ENCODE peak calls at places on chromosomes 12 and 14, in eight cellular contexts. R is GM12878; U is CD8-positive, alpha-beta T cell; A is choroid plexus epithelial cell; G is endothelial cell; P is kidney epithelial cell; N is fibroblast of lung; B is Panc1. M is an unnamed sample.

GRCh38 chr12:53063708-53064612 is 14.1 kb downstream of the TNS2 start:
- DNase-seq in R (no peak), U (no peak), A (peak), G (no peak), P (no peak), B (no peak), N (peak), M (no peak)

GRCh38 chr12:100474617-100475016 is 951 bp downstream of the NR1H4 start:
- DNase-seq in B (no peak), P (no peak), R (no peak), U (no peak), G (no peak), A (no peak), N (no peak), M (no peak)

GRCh38 chr12:47095446-47096236 is 15.9 kb upstream of the AMIGO2 start:
- DNase-seq in P (peak), A (peak), U (no peak), R (no peak), G (no peak), N (peak), B (no peak), M (no peak)

GRCh38 chr12:25130741-25131188 is 64.2 kb downstream of the DNAI7 start:
- DNase-seq in U (no peak), G (no peak), R (no peak), N (peak), A (peak), B (peak), P (no peak), M (no peak)

GRCh38 chr12:69055706-69056105 is 122.7 kb upstream of the CPM start:
- DNase-seq in G (no peak), R (no peak), P (no peak), U (no peak), A (no peak), B (no peak), N (no peak), M (no peak)

GRCh38 chr12:7935464-7935772 is 569 bp downstream of the SLC2A3 start:
- DNase-seq in G (no peak), A (no peak), U (no peak), N (no peak), B (no peak), P (no peak), R (no peak), M (no peak)

GRCh38 chr12:117518594-117519270 is 157.3 kb upstream of the NOS1 start:
- DNase-seq in U (no peak), A (no peak), N (no peak), G (no peak), P (no peak), R (no peak), B (no peak), M (no peak)

GRCh38 chr12:291153-291723 is 28.6 kb upstream of the SLC6A13 start:
- DNase-seq in P (no peak), A (no peak), R (no peak), B (no peak), G (no peak), N (peak), U (no peak), M (no peak)

GRCh38 chr14:65650843-65651242 is 238.3 kb downstream of the FUT8 start:
- DNase-seq in P (no peak), G (no peak), N (no peak), A (no peak), U (no peak), B (no peak), R (no peak), M (no peak)

GRCh38 chr12:6458281-6459003 is 6.6 kb downstream of the TAPBPL start:
- DNase-seq in B (no peak), A (no peak), N (no peak), U (no peak), R (no peak), G (no peak), P (no peak), M (no peak)

GRCh38 chr12:132356686-132357622 is 27.6 kb upstream of the GALNT9 start:
- DNase-seq in P (peak), N (peak), A (peak), G (peak), U (no peak), R (no peak), B (no peak), M (no peak)

DNA sequence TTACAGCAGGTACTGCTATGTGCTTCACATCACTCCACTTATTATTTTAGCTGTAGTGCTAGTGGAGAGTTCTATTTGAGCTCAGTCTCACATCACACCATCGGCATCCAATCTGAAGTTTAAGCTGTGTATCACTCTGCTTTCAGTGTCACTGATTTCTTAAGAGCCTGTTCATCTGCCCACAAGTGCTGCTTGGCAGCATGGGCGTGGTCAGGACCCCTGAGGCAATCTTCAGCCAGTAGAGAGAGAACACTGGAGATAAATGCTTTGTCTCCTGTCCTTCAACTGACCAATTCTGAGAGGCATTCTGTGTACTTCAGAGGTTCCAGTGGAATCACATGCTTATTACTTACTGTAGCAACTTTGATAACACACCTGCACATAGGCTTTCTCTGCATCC is 728.8 kb downstream of the RPS29 start:
- DNase-seq in P (no peak), R (no peak), U (no peak), A (no peak), B (no peak), G (no peak), N (no peak), M (no peak)
- TF ChIP-seq CTCF in P (no peak), R (no peak), U (no peak), A (no peak), B (no peak), G (no peak), N (no peak), M (no peak)

GRCh38 chr12:93825501-93825888 is 148.3 kb downstream of the CRADD start:
- DNase-seq in G (no peak), R (no peak), A (peak), P (no peak), U (no peak), N (no peak), B (no peak), M (no peak)
- TF ChIP-seq CTCF in G (no peak), R (no peak), A (peak), P (no peak), U (no peak), N (no peak), B (peak), M (no peak)

GRCh38 chr12:96000858-96001257 is 4.7 kb upstream of the HAL start:
- DNase-seq in R (no peak), P (no peak), U (no peak), B (no peak), N (no peak), G (no peak), A (no peak), M (peak)

GRCh38 chr12:95999484-95999883 is 3.3 kb upstream of the HAL start:
- DNase-seq in G (no peak), B (no peak), U (no peak), R (no peak), P (no peak), N (no peak), A (no peak), M (no peak)

GRCh38 chr12:95997276-95997675 is 1.1 kb upstream of the HAL start:
- DNase-seq in N (no peak), U (no peak), G (no peak), R (no peak), A (no peak), B (no peak), P (no peak), M (no peak)

GRCh38 chr12:95997911-95998510 is 1.9 kb upstream of the HAL start:
- DNase-seq in U (no peak), B (no peak), N (no peak), R (no peak), A (no peak), G (no peak), P (no peak), M (no peak)

GRCh38 chr12:95998611-95999300 is 2.6 kb upstream of the HAL start:
- DNase-seq in G (peak), R (peak), N (peak), A (peak), B (peak), P (peak), U (peak), M (peak)
- TF ChIP-seq CTCF in G (peak), R (peak), N (peak), A (peak), B (peak), P (peak), U (peak), M (peak)

GRCh38 chr14:34093878-34094277 is 143.0 kb upstream of the EGLN3 start:
- DNase-seq in B (no peak), A (no peak), U (no peak), G (no peak), R (no peak), N (no peak), P (no peak), M (no peak)
- TF ChIP-seq CTCF in B (no peak), A (no peak), U (no peak), G (no peak), R (no peak), N (no peak), P (no peak), M (no peak)

GRCh38 chr14:68937790-68938514 is 41.1 kb downstream of the ACTN1 start:
- DNase-seq in N (peak), P (no peak), R (no peak), U (peak), A (no peak), B (no peak), G (no peak), M (no peak)
- TF ChIP-seq CTCF in N (peak), P (peak), R (no peak), U (peak), A (peak), B (no peak), G (no peak), M (peak)

GRCh38 chr12:27233814-27234213 is 10.3 kb upstream of the STK38L start:
- DNase-seq in G (no peak), A (no peak), R (no peak), N (no peak), B (no peak), P (no peak), U (no peak), M (no peak)
- TF ChIP-seq CTCF in G (peak), A (peak), R (no peak), N (no peak), B (no peak), P (no peak), U (no peak), M (peak)

GRCh38 chr12:113285679-113286645 is 48.9 kb downstream of the SLC8B1 start:
- DNase-seq in P (no peak), R (no peak), N (no peak), G (no peak), U (no peak), B (no peak), A (no peak), M (no peak)
- TF ChIP-seq CTCF in P (no peak), R (no peak), N (no peak), G (no peak), U (no peak), B (no peak), A (no peak), M (no peak)

M was measured in retinal pigment epithelial cell.